ENCODE peak calls at places on chromosomes 2 and 18, in five cellular contexts. V, D, C, Q and F are unnamed samples.

GRCh38 chr18:69487488-69488394 is 87.1 kb downstream of the DOK6 start:
- DNase-seq in V (no peak), D (no peak), C (no peak), Q (no peak), F (no peak)

GRCh38 chr2:169806586-169806985 is 7.9 kb downstream of the SSB start:
- DNase-seq in V (no peak), D (no peak), C (no peak), Q (no peak), F (no peak)

GRCh38 chr2:20737505-20737904 is 70.6 kb downstream of the GDF7 start:
- DNase-seq in V (no peak), D (no peak), C (no peak), Q (no peak), F (no peak)

GRCh38 chr2:33478968-33479691 is 2.7 kb downstream of the RASGRP3 start:
- DNase-seq in V (no peak), D (no peak), C (no peak), Q (no peak), F (no peak)

GRCh38 chr2:203690110-203691047 is 16.1 kb upstream of the CD28 start:
- DNase-seq in V (no peak), D (no peak), C (no peak), Q (no peak), F (no peak)

GRCh38 chr2:80312282-80312839 is 7.8 kb upstream of the LRRTM1 start:
- DNase-seq in V (no peak), D (no peak), C (no peak), Q (no peak), F (no peak)

GRCh38 chr2:60530228-60530627 is 23.2 kb downstream of the BCL11A start:
- DNase-seq in V (no peak), D (no peak), C (no peak), Q (peak), F (no peak)

GRCh38 chr2:9004338-9005204 is 1.1 kb upstream of the MBOAT2 start:
- DNase-seq in V (no peak), D (no peak), C (no peak), Q (no peak), F (no peak)

GRCh38 chr2:181457741-181458425 is 697 bp downstream of the ITGA4 start:
- DNase-seq in V (no peak), D (peak), C (peak), Q (peak), F (peak)

GRCh38 chr2:129885735-129886134 is 93.7 kb upstream of the RAB6C start:
- DNase-seq in V (no peak), D (no peak), C (peak), Q (peak), F (peak)
- TF ChIP-seq CTCF in V (peak), D (no peak), C (peak), Q (no peak), F (no peak)

DNA sequence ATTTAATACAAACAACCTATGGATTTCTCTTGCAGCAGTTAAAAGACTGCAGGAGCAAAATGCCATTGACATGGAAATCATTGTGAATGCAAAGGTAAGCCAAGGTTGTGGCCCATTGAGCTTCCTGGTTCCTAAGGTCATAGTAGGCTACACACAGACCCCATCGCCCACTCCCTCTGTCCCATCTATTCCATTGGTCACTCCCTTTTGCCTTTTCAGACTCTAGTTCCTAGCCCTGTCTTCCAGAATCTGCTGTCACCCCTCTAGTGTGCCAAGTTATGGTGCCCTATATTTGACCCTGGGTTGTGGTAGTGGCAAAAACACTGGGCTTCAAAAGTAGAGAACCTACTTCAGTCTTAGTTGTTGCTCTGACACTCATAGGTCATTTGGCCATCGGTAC is 44.7 kb downstream of the UGP2 start:
- DNase-seq in V (no peak), D (no peak), C (no peak), Q (no peak), F (no peak)
- H3K27ac ChIP-seq in V (no peak), D (no peak), C (no peak), Q (no peak), F (no peak)

DNA sequence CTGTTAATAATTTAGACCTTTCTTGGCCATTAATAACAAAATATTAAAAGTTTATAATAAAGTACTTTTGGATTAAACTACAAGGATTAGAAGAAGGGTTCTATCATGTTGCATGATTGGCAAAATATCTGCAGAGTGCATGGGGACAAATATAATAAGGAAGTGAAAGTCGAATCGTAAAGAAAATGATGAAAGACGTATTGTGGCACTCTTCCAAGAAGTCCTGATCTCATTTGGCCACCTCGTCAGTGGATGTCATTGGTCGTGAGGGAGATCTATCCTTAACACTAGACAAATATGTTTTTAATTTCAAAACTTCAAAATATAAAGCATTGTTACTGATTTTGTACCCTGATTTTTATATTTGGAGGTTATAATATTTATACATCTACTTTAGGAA is 197.7 kb upstream of the STON1 start:
- DNase-seq in V (no peak), D (no peak), C (no peak), Q (no peak), F (no peak)
- H3K4me3 ChIP-seq in V (no peak), D (no peak), C (no peak), Q (no peak), F (no peak)

DNA sequence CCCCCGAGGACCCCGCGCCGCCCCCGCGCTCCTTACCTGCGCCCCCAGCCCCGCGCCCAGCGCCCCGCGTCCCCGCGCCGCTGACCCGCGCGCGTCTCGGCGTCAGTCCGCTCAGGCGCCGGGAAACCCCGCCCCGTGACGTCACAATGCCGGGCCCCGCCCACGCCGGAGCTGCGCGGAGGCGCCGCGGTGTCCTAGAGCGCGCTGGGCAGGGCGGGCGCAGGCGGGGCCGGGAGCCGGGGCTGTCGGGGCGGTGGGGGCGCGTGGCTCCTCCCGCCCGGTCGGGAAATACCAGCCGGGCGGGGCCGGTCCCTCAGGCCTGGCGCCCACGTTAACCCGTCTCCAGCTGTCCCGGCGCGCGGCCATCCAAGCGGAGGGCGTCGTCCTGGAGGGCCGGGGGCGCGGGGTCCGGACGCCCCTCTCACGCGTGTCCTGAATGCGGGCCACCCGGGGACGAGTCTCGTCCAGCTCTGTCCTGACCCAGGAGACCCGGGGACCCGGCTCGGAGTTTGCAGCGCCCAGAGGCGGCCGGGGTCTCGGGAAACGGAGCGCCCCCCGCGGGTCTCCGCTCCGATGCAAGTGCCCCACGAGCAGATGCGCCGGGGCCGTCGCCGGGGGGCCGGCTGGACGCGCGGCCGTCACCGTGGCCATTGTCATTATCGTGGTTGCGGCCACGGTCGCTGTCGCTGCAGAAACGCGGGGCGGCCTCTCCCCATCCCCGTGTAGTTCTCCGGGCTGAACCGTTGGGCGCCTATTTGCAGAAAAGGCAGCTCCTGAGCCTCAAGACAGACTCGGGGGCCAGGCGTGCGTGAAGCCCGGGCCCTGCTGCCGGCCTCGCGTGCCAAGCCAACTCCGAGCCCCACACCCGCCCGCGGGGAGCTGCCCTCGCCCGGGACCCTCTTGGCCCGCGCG is at the start of gene SLC66A2:
- DNase-seq in V (no peak), D (peak), C (peak), Q (peak), F (peak)
- TF ChIP-seq CTCF in V (no peak), D (no peak), C (peak), Q (no peak), F (no peak)

GRCh38 chr2:112924855-112925254 is 13.9 kb downstream of the IL37 start:
- DNase-seq in V (no peak), D (no peak), C (peak), Q (peak), F (no peak)

GRCh38 chr2:112921982-112922381 is 11.0 kb downstream of the IL37 start:
- DNase-seq in V (no peak), D (no peak), C (no peak), Q (no peak), F (no peak)

GRCh38 chr2:112923237-112923966 is 12.4 kb downstream of the IL37 start:
- DNase-seq in V (no peak), D (no peak), C (peak), Q (no peak), F (no peak)

GRCh38 chr2:112924348-112924747 is 13.4 kb downstream of the IL37 start:
- DNase-seq in V (no peak), D (no peak), C (peak), Q (no peak), F (no peak)

DNA sequence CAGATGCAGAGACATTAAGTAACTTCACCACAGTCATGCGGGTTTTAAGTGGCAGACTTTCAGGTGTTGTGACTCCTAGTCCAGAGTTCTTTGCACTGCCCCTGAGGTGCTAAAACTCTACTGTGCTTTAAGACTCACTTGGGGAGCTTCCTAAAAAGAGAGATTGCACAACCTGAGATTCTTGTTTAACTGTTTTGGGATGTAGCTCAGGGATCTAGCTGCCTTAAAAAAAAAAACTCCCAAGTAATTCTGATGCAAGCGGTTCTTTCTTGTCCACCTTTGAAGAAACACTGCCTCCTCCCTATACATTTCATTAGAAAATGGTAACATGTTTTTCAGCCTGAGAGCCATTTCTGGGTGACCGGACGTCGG is 13.0 kb downstream of the IL37 start:
- DNase-seq in V (no peak), D (no peak), C (no peak), Q (no peak), F (no peak)
- H3K27ac ChIP-seq in V (no peak), D (no peak), C (no peak), Q (no peak), F (no peak)

GRCh38 chr2:150234787-150235512 is 252.5 kb downstream of the RND3 start:
- DNase-seq in V (no peak), D (no peak), C (no peak), Q (no peak), F (no peak)
- H3K4me3 ChIP-seq in V (no peak), D (no peak), C (no peak), Q (no peak), F (peak)

GRCh38 chr2:167548396-167548795 is 660.1 kb downstream of the XIRP2 start:
- DNase-seq in V (no peak), D (no peak), C (no peak), Q (no peak), F (no peak)

GRCh38 chr2:167553635-167554034 is 665.4 kb downstream of the XIRP2 start:
- DNase-seq in V (no peak), D (no peak), C (no peak), Q (no peak), F (no peak)

GRCh38 chr2:167544602-167545001 is 656.3 kb downstream of the XIRP2 start:
- DNase-seq in V (no peak), D (no peak), C (no peak), Q (no peak), F (no peak)

GRCh38 chr2:167551411-167551810 is 663.1 kb downstream of the XIRP2 start:
- DNase-seq in V (no peak), D (no peak), C (no peak), Q (no peak), F (no peak)

DNA sequence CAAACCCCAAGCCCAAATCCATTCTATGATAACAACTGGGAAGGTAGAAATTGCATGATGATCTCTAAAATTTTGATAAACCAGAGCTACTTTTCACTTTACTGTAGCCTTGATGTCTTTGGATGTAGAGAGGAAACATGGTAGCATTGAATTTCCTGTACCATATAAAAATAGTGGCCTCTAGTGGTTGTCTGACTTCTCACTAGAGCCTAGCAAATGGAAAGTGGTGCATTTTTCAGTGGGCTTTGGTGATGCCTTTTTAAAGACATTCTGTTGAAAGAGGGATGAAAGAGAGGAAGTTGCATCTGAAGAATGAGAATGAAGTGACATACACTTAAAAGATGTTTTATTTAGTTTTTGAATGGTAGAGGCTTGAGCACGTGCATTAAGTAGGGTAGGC is 662.2 kb downstream of the XIRP2 start:
- DNase-seq in V (no peak), D (no peak), C (no peak), Q (no peak), F (no peak)
- TF ChIP-seq CTCF in V (no peak), D (no peak), C (peak), Q (no peak), F (no peak)

GRCh38 chr2:105391058-105391627 is 7.7 kb downstream of the FHL2 start:
- DNase-seq in V (no peak), D (no peak), C (no peak), Q (no peak), F (peak)
- H3K27ac ChIP-seq in V (no peak), D (peak), C (no peak), Q (peak), F (peak)